ENCODE peak calls at places on chromosomes 1 and 21, in four cellular contexts. One of them, this sample, is unnamed.

GRCh38 chr1:32715901-32716311 is 13.3 kb upstream of the SYNC start:
- DNase-seq in OCI-LY7: no peak
- DNase-seq in neural progenitor cell: no peak
- DNase-seq in fibroblast of mammary gland: no peak
- DNase-seq in this sample: no peak

GRCh38 chr1:156625436-156626078 is 6.3 kb downstream of the HAPLN2 start:
- DNase-seq in fibroblast of mammary gland: peak; percentile 40
- DNase-seq in neural progenitor cell: peak; percentile 79
- DNase-seq in OCI-LY7: peak; percentile 68
- DNase-seq in this sample: peak; percentile 54

GRCh38 chr1:93749487-93749886 is 67.8 kb upstream of the BCAR3 start:
- DNase-seq in neural progenitor cell: no peak
- DNase-seq in OCI-LY7: peak; percentile 31
- DNase-seq in fibroblast of mammary gland: no peak
- DNase-seq in this sample: no peak

GRCh38 chr21:17660862-17661261 is 48.2 kb upstream of the BTG3 start:
- DNase-seq in fibroblast of mammary gland: no peak
- DNase-seq in neural progenitor cell: no peak
- DNase-seq in OCI-LY7: no peak
- DNase-seq in this sample: no peak

GRCh38 chr1:236151739-236152424 is 9.5 kb downstream of the GPR137B start:
- DNase-seq in neural progenitor cell: no peak
- DNase-seq in OCI-LY7: no peak
- DNase-seq in fibroblast of mammary gland: no peak
- DNase-seq in this sample: no peak

GRCh38 chr21:42956824-42957632 is 17.3 kb upstream of the PKNOX1 start:
- DNase-seq in fibroblast of mammary gland: no peak
- DNase-seq in OCI-LY7: no peak
- DNase-seq in neural progenitor cell: no peak
- DNase-seq in this sample: no peak

GRCh38 chr1:29698033-29698432 is 461.7 kb downstream of the PTPRU start:
- DNase-seq in neural progenitor cell: peak; percentile 82
- DNase-seq in fibroblast of mammary gland: peak; percentile 74
- DNase-seq in OCI-LY7: no peak
- DNase-seq in this sample: peak; percentile 74

GRCh38 chr1:185044981-185045792 is at the start of gene RNF2:
- DNase-seq in neural progenitor cell: peak; percentile 93
- DNase-seq in OCI-LY7: peak; percentile 87
- DNase-seq in fibroblast of mammary gland: peak; percentile 67
- DNase-seq in this sample: peak; percentile 79

GRCh38 chr1:112744019-112744578 is 29.0 kb upstream of the PPM1J start:
- DNase-seq in fibroblast of mammary gland: peak; percentile 56
- DNase-seq in neural progenitor cell: peak; percentile 68
- DNase-seq in OCI-LY7: no peak
- DNase-seq in this sample: peak; percentile 58

GRCh38 chr1:71986181-71986580 is 296.2 kb downstream of the NEGR1 start:
- DNase-seq in neural progenitor cell: no peak
- DNase-seq in OCI-LY7: no peak
- DNase-seq in fibroblast of mammary gland: no peak
- DNase-seq in this sample: no peak

GRCh38 chr1:172637522-172637921 is 21.4 kb upstream of the FASLG start:
- DNase-seq in neural progenitor cell: no peak
- DNase-seq in fibroblast of mammary gland: peak; percentile 95
- DNase-seq in OCI-LY7: no peak
- DNase-seq in this sample: peak; percentile 82

GRCh38 chr1:201178718-201179117 is 11.9 kb upstream of the IGFN1 start:
- DNase-seq in OCI-LY7: no peak
- DNase-seq in neural progenitor cell: no peak
- DNase-seq in fibroblast of mammary gland: no peak
- DNase-seq in this sample: no peak

GRCh38 chr1:150309758-150310495 is 11.4 kb upstream of the PRPF3 start:
- DNase-seq in neural progenitor cell: no peak
- DNase-seq in OCI-LY7: no peak
- DNase-seq in fibroblast of mammary gland: no peak
- DNase-seq in this sample: no peak

DNA sequence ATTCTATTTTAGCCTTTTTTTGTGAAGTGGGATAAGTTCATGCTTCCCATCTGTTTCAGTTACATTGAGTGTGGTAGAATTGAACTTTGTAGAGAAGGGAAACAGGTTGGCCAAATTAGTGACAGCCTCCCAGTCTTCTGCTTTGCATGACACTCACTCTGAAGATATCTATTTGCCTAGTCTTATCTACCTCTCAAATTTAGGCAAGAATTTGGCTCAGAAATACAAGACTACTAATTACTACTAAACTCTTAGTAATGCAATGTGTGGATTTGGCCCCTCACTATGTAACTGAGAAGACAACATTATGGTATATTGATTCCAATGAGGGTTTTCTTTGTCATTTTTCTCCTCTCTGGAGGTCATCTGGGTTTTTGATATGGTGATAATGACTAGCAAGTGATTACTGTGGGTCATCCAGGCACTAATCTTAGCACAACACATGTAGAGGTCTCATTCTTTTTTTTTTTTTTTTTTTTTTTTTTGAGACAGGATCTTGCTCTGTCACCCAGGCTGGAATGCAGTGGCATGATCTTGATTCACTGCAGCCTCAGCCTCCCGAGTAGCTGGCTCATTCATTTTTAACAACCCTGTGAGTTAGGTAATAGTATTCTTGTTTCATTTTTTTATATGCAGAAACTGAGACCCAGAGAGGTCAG is 6.3 kb downstream of the FAM20B start:
- DNase-seq in neural progenitor cell: no peak
- DNase-seq in OCI-LY7: no peak
- DNase-seq in fibroblast of mammary gland: peak; percentile 55
- DNase-seq in this sample: peak; percentile 22
- H3K4me3 ChIP-seq in neural progenitor cell: no peak overlapping the region
- H3K4me3 ChIP-seq in OCI-LY7: peak overlapping the region; percentile 64
- H3K4me3 ChIP-seq in fibroblast of mammary gland: no peak overlapping the region
- H3K4me3 ChIP-seq in this sample: no peak overlapping the region

GRCh38 chr1:182768973-182769372 is 20.6 kb upstream of the NPL start:
- DNase-seq in OCI-LY7: no peak
- DNase-seq in neural progenitor cell: no peak
- DNase-seq in fibroblast of mammary gland: peak; percentile 32
- DNase-seq in this sample: peak; percentile 18

GRCh38 chr1:182770193-182770592 is 19.4 kb upstream of the NPL start:
- DNase-seq in OCI-LY7: no peak
- DNase-seq in neural progenitor cell: no peak
- DNase-seq in fibroblast of mammary gland: no peak
- DNase-seq in this sample: no peak

GRCh38 chr1:182766881-182767645 is 22.5 kb upstream of the NPL start:
- DNase-seq in fibroblast of mammary gland: no peak
- DNase-seq in neural progenitor cell: no peak
- DNase-seq in OCI-LY7: no peak
- DNase-seq in this sample: no peak

GRCh38 chr1:182766050-182766449 is 23.5 kb upstream of the NPL start:
- DNase-seq in OCI-LY7: no peak
- DNase-seq in fibroblast of mammary gland: no peak
- DNase-seq in neural progenitor cell: no peak
- DNase-seq in this sample: no peak

GRCh38 chr1:182771187-182771984 is 18.2 kb upstream of the NPL start:
- DNase-seq in fibroblast of mammary gland: no peak
- DNase-seq in neural progenitor cell: no peak
- DNase-seq in OCI-LY7: no peak
- DNase-seq in this sample: no peak
- TF ChIP-seq CTCF in fibroblast of mammary gland: peak; percentile 27
- TF ChIP-seq CTCF in neural progenitor cell: peak; percentile 22
- TF ChIP-seq CTCF in OCI-LY7: no peak
- TF ChIP-seq CTCF in this sample: peak; percentile 31

GRCh38 chr1:77757066-77757584 is 2.5 kb downstream of the USP33 start:
- DNase-seq in OCI-LY7: no peak
- DNase-seq in neural progenitor cell: no peak
- DNase-seq in fibroblast of mammary gland: no peak
- DNase-seq in this sample: peak; percentile 12
- H3K4me3 ChIP-seq in OCI-LY7: peak overlapping the region; percentile 83
- H3K4me3 ChIP-seq in neural progenitor cell: no peak overlapping the region
- H3K4me3 ChIP-seq in fibroblast of mammary gland: no peak overlapping the region
- H3K4me3 ChIP-seq in this sample: peak overlapping the region; percentile 89

DNA sequence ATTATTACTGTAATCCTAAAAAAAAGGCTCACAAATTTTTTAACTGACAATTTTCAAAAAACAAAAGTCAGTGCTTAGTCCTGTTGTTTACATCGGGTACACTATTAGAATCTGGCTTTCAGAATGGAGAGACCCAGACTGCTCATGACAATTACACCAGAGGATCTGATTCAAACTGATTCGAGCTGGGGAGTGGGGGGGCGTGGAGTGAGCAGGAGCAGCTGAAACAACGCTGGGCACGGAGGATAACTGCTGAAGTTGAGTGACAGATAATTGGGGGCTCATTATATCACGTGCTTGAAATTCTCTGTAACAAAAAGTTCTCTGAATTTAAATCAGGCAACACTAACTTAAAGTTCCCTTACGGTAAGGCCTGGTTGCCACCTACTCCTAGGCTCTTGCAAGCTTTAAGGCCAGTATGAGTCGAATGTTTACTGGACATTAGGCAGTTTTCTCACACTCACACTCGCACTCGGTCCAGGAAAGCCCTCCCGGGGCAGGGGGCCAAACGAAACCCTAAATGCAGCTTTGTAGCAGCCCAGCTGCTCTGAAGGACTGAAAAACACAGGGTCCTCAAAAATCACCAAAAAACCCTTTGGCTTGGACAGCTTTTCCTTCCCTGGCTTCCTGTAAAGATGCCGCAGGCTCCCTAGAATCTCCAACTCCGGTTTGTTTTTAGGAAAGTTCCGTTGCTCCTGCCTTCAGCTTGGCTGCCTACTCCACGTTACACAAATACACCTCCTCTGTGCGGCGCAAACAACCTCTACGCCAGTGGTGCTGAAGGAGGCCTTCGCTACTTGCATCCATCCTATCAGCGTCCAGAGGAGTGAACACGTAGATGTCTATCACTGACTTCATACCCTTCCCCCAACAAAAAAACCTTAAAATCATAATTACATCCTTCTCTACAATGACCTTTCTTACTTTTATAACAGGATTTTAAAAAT is 42.9 kb downstream of the CAPZB start:
- DNase-seq in neural progenitor cell: no peak
- DNase-seq in OCI-LY7: no peak
- DNase-seq in fibroblast of mammary gland: peak; percentile 64
- DNase-seq in this sample: no peak
- TF ChIP-seq CTCF in neural progenitor cell: no peak
- TF ChIP-seq CTCF in OCI-LY7: no peak
- TF ChIP-seq CTCF in fibroblast of mammary gland: no peak
- TF ChIP-seq CTCF in this sample: no peak

GRCh38 chr1:234722904-234723588 is 113.1 kb upstream of the IRF2BP2 start:
- DNase-seq in neural progenitor cell: no peak
- DNase-seq in OCI-LY7: peak; percentile 10
- DNase-seq in fibroblast of mammary gland: peak; percentile 97
- DNase-seq in this sample: peak; percentile 95
- H3K4me3 ChIP-seq in neural progenitor cell: no peak overlapping the region
- H3K4me3 ChIP-seq in OCI-LY7: no peak overlapping the region
- H3K4me3 ChIP-seq in fibroblast of mammary gland: peak overlapping the region; percentile 20
- H3K4me3 ChIP-seq in this sample: peak overlapping the region; percentile 27

This sample was measured in fibroblast of pulmonary artery.